ENCODE peak calls at places on chromosomes 2 and 18, in seven cellular contexts. G is fibroblast of the aortic adventitia, J is GM23338, T is A549, V is left ventricle myocardium inferior, L is lower leg skin, X is mucosa of descending colon. C is an unnamed sample.

GRCh38 chr2:13481201-13481600 is 764.5 kb downstream of the TRIB2 start:
- DNase-seq in T (peak), V (no peak), J (no peak), G (no peak), X (no peak), L (no peak), C (no peak)

GRCh38 chr2:218031771-218032257 is 29.0 kb upstream of the TNS1 start:
- DNase-seq in V (no peak), G (no peak), T (no peak), L (no peak), X (no peak), J (no peak), C (no peak)

GRCh38 chr2:74821177-74822124 is 12.5 kb upstream of the HK2 start:
- DNase-seq in G (peak), L (no peak), J (no peak), T (no peak), X (no peak), V (no peak), C (no peak)

GRCh38 chr2:206004004-206004693 is 81.8 kb downstream of the INO80D start:
- DNase-seq in V (no peak), G (no peak), L (no peak), T (peak), X (no peak), J (peak), C (no peak)

GRCh38 chr18:6994053-6994452 is 123.5 kb downstream of the LAMA1 start:
- DNase-seq in J (no peak), X (no peak), T (no peak), V (no peak), L (peak), G (no peak), C (no peak)

GRCh38 chr2:112809112-112809511 is 24.8 kb upstream of the IL1A start:
- DNase-seq in L (no peak), X (no peak), T (no peak), J (no peak), V (no peak), G (no peak), C (no peak)

GRCh38 chr2:56127773-56128170 is 56.0 kb upstream of the CCDC85A start:
- DNase-seq in T (no peak), G (no peak), J (no peak), L (no peak), V (no peak), X (no peak), C (no peak)

GRCh38 chr2:8090748-8091700 is 590.8 kb upstream of the ID2 start:
- DNase-seq in X (peak), G (peak), J (no peak), V (peak), T (peak), L (peak), C (peak)

GRCh38 chr18:12376034-12376717 is 851 bp downstream of the AFG3L2 start:
- DNase-seq in J (peak), V (peak), L (peak), X (peak), G (peak), T (peak), C (no peak)

GRCh38 chr2:69271831-69272257 is 115.2 kb downstream of the GFPT1 start:
- DNase-seq in T (no peak), X (no peak), V (no peak), J (no peak), L (no peak), G (peak), C (no peak)

GRCh38 chr18:40124107-40124506 is 1830.9 kb upstream of the PIK3C3 start:
- DNase-seq in V (no peak), G (no peak), X (no peak), T (no peak), L (no peak), J (no peak), C (peak)

DNA sequence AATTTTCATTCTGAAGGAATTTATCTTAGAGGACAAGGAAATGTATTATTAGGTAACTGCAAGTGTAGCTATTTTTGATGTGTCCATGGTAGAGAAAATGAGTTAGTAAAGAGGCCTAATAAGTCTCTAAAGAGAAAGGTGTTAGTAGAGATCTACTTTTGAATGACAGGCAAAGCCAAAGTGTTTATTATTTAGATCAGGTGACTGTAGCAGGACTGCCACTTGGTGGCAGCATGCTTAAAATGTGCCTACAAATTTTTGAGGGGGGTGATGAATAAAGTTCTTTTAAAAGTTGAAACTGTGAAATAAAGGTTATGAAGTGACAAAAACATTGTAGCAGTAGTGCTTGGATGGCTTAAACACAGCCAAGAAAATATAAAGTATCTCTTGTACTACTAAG is 421.5 kb upstream of the MEIS1 start:
- DNase-seq in T (no peak), L (no peak), V (no peak), G (no peak), J (no peak), X (no peak), C (no peak)
- TF ChIP-seq CTCF in T (peak), L (no peak), V (peak), G (no peak), J (peak), X (no peak), C (no peak)

DNA sequence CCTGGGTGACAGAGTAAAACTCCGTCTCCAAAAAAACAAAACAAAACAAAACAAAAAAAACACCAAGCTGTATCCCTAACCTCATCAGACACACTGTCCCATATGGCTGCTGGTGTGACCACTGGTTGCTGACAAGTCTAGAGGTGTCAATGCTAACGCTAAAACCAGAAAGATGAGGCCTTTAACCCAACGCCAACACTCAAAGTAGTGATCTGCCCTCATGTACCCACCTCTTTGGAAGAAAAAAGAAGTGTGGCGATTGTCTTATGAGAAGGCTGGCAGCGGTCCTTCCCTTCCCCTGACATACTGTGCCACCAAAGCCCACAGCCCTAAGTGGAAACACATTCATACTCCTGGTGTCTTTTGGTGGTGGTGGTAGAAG is 9.9 kb downstream of the SERTAD2 start:
- DNase-seq in G (no peak), V (no peak), L (no peak), X (no peak), J (no peak), T (no peak), C (no peak)
- H3K4me3 ChIP-seq in G (peak), V (peak), L (no peak), X (no peak), J (peak), T (peak), C (no peak)

DNA sequence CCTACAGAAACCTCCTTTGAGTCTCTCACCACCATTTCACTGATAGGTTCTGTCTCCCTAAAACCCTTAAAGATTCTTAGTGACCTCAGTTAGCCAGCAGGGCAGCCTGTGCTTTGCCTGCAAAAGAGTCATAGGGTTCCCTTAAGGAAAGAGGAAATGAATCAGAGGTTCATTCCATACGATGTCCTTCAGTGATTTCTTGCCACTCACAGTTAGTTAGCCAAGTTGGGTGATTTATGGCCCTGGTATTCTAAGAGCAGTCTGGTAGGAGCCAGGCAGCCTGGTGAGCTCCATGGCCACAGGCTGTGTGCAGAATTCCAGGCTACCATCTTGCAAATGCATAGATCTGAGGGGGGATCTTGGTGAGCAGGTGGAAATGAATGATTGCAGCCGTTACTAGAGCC is 18.7 kb upstream of the CCBE1 start:
- DNase-seq in J (no peak), L (no peak), X (no peak), G (peak), V (no peak), T (peak), C (peak)
- TF ChIP-seq CTCF in J (no peak), L (no peak), X (no peak), G (peak), V (no peak), T (no peak), C (peak)

GRCh38 chr2:98771264-98771663 is 40.3 kb upstream of the MGAT4A start:
- DNase-seq in X (no peak), T (no peak), G (no peak), L (no peak), J (peak), V (no peak), C (no peak)
- H3K4me3 ChIP-seq in X (no peak), T (no peak), G (no peak), L (no peak), J (no peak), V (no peak), C (no peak)

DNA sequence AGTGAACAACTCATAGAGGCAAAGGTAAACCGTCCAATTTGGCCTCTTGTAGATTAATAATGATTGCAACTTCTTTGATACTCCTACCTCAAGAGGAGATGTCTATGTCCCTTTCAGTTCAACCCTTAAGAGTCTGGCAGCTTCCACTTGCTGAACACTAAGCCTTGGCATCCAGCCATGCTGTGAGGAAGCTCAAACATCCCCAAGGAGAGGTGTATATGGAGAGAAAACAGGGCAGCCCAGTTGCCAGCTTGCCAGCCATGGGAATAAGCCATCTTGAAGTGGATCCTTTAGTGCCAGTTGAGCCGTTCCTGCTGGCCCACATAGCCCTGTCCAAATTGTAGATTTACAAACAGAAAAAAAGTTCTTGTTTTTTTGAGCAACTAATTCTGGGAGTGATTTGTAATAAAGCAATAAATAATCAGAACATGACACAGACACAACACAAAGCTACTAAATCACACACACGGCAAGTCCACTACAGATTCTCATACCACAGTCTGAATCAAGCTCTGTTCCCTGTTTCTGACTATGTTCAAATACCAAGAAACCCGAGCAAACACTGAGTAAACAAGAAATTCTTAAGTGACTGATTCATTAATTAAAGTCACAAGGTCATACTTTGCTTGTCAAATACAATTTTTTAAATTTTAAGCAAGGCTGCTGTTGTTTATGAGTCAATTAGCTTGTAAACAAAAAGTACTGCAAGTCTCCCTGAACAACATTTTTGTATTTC is 96.1 kb downstream of the PID1 start:
- DNase-seq in J (no peak), T (no peak), V (no peak), L (no peak), X (no peak), G (peak), C (no peak)
- TF ChIP-seq CTCF in J (no peak), T (no peak), V (no peak), L (no peak), X (no peak), G (no peak), C (no peak)

GRCh38 chr2:44772131-44772530 is 169.4 kb upstream of the SIX3 start:
- DNase-seq in T (no peak), X (no peak), L (no peak), J (peak), V (no peak), G (no peak), C (no peak)
- H3K4me3 ChIP-seq in T (no peak), X (no peak), L (no peak), J (no peak), V (no peak), G (no peak), C (no peak)

GRCh38 chr2:170095380-170095779 is 82.6 kb upstream of the MYO3B start:
- DNase-seq in T (no peak), X (no peak), V (no peak), L (no peak), G (no peak), J (no peak), C (no peak)

GRCh38 chr2:170101789-170102188 is 76.2 kb upstream of the MYO3B start:
- DNase-seq in T (no peak), V (no peak), X (no peak), G (no peak), J (no peak), L (no peak), C (no peak)

GRCh38 chr2:170098626-170099312 is 79.2 kb upstream of the MYO3B start:
- DNase-seq in L (no peak), G (peak), X (no peak), V (no peak), T (no peak), J (no peak), C (no peak)
- TF ChIP-seq CTCF in L (no peak), G (no peak), X (no peak), V (no peak), T (no peak), J (no peak), C (no peak)

GRCh38 chr2:221189431-221189830 is 382.7 kb downstream of the EPHA4 start:
- DNase-seq in V (no peak), X (no peak), G (no peak), J (peak), T (no peak), L (no peak), C (no peak)
- H3K4me3 ChIP-seq in V (no peak), X (no peak), G (no peak), J (peak), T (no peak), L (no peak), C (no peak)